ENCODE peak calls at places on chromosome 12, in four cellular contexts. A is GM23248, W is NT2/D1, I is PC-3. R is an unnamed sample.
A peak's percentile ranks its signal among the peaks of the same experiment; 100 is the strongest.

GRCh38 chr12:4762773-4763172 is 42.6 kb downstream of the GALNT8 start:
- DNase-seq in A (no peak), W (no peak), I (no peak), R (no peak)

GRCh38 chr12:44875417-44875953 is 630 bp downstream of the NELL2 start:
- DNase-seq in A (no peak), W (peak; percentile 15), I (no peak), R (peak; percentile 62)

GRCh38 chr12:83057436-83057835 is 370.7 kb downstream of the TMTC2 start:
- DNase-seq in I (no peak), A (no peak), W (no peak), R (no peak)

GRCh38 chr12:65561798-65562382 is 262.4 kb upstream of the HMGA2 start:
- DNase-seq in W (no peak), A (peak; percentile 36), I (peak; percentile 79), R (no peak)

GRCh38 chr12:80513211-80513610 is 69.2 kb downstream of the PTPRQ start:
- DNase-seq in A (no peak), I (no peak), W (no peak), R (no peak)

GRCh38 chr12:51951843-51952722 is 584 bp downstream of the ACVR1B start:
- DNase-seq in W (no peak), I (peak; percentile 11), A (peak; percentile 49), R (peak; percentile 75)

GRCh38 chr12:109105176-109105575 is 7.8 kb downstream of the UNG start:
- DNase-seq in I (no peak), W (no peak), A (no peak), R (no peak)

GRCh38 chr12:15842106-15842505 is 40.1 kb upstream of the STRAP start:
- DNase-seq in W (no peak), A (peak; percentile 88), I (peak; percentile 56), R (no peak)

GRCh38 chr12:16187684-16188083 is 89.8 kb downstream of the SLC15A5 start:
- DNase-seq in I (no peak), W (no peak), A (no peak), R (no peak)

GRCh38 chr12:47021298-47021697 is 58.1 kb upstream of the PCED1B start:
- DNase-seq in I (peak; percentile 97), A (peak; percentile 92), W (peak; percentile 46), R (peak; percentile 70)

DNA sequence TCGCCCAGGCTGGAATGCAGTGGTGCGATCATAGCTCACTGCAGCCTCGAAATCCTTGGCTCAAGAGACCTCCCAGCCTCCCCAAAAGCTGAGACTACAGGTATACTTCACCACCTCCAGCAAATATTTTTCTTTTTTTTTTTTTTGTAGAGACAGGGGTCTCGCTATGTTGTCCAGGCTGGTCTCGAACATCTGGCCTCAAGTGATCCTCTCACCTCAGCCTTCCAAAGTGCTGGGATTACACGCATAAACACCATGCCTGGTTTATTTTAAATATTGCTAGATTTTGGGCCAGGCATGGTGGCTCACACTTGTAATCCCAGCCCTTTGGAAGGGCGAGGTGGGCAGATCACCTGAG is 26.7 kb upstream of the UBC start:
- DNase-seq in A (no peak), I (no peak), W (no peak), R (no peak)
- H3K9ac ChIP-seq in A (peak overlapping the region; percentile 50), I (no peak overlapping the region), W (peak overlapping the region; percentile 52), R (no peak overlapping the region)

DNA sequence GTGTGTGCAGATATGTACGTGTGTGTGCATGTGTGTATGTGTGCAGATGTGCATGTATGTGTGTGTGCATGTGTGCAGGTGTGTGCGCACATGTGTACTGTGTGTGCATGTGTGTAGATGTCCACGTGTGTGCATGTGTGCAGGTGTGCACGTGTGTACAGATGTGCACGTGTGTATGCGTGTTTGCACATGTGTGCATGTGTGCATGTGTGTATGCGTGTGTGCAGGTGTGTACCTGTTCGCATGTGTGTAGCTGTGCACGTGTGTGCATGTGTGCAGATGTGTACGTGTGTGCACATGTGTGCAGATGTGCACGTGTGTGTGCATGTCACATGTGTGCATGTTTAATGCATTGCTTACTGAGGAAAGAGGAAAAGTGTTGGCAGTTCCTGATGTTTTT is 55.7 kb upstream of the FKBP4 start:
- DNase-seq in W (no peak), A (no peak), I (no peak), R (no peak)
- H3K9ac ChIP-seq in W (no peak overlapping the region), A (no peak overlapping the region), I (no peak overlapping the region), R (no peak overlapping the region)

DNA sequence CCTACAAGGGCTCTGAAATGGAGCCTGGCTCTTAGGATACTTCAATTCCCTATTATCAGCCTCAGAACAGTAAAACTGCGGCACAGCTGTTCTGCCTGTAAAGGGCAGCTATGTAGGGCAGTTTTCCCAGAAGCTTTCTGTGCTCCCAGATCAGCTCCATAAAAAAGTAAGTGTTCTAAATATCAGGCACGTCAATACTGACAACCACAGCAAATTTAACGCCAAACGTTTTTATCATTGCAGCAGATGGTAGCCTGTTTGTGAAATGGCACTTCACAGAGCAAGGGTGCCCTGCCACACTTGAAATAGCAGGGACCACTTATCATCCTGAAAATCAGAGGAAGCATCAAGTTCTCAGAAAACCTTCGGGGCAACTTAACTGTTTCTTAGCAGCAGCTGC is 54.8 kb upstream of the PTHLH start:
- DNase-seq in W (no peak), I (peak; percentile 44), A (no peak), R (no peak)
- H3K9ac ChIP-seq in W (no peak overlapping the region), I (peak overlapping the region; percentile 63), A (no peak overlapping the region), R (no peak overlapping the region)

DNA sequence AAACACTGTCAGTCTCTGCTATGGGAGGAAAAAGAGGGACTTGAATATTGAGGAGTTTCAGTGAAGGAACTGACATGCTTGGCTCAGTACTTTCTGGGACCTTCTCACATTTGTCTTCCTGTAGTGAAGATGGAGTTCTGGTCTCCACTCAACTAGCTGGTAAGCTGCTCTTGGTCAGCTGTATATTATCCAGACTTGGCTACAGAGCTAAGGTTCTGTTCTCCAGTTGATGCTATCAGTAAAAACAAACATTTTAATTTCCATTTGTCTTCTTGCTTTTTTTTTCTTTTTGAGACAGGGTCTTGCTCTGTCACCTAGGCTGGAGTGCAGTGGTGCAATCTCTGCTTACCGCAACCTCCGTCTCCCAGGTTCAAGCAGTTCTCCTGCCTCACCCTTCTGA is 5.3 kb downstream of the RNF34 start:
- DNase-seq in I (no peak), A (no peak), W (no peak), R (no peak)
- H3K9ac ChIP-seq in I (no peak overlapping the region), A (no peak overlapping the region), W (no peak overlapping the region), R (no peak overlapping the region)

DNA sequence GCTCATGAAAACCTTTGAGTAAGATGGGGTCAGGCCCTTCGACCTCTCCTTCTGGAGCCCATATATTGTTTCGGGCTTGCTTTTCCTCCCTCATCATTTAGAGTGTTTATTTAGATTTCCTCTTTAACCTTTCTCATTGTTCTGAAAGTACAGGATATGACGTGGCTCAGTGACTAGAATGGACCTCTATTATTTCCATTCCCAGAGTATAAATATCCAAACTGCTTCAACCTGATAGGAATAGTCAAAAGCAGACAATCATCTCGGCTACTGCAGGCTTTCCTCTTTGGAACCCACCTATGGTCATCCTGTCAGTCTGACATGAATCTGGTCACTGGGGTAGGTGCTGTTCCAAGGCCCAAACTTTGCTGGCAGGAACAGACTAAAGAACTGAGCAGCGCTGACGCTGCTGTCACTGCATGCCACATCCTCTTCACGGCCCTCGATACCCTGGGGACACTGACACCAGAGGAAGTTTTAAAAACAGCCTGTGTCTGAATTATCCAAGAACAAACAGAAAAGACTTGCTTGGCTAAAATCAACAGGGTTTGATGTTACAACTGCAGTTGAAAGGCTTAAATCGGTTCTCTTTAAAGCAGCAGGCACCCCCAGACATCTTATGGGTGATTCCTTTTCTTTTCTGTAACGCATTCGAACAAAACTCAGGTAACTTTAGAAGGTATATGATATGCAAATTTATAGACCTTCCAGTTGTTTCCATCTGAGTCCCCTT is 5.0 kb upstream of the DDX47 start:
- DNase-seq in W (no peak), I (peak; percentile 56), A (peak; percentile 67), R (no peak)
- H3K9ac ChIP-seq in W (no peak overlapping the region), I (peak overlapping the region; percentile 61), A (peak overlapping the region; percentile 69), R (no peak overlapping the region)

GRCh38 chr12:31591308-31591901 is 469 bp upstream of the DENND5B start:
- DNase-seq in I (peak; percentile 3), W (no peak), A (peak; percentile 43), R (peak; percentile 36)

GRCh38 chr12:31588976-31589375 is 2.0 kb downstream of the DENND5B start:
- DNase-seq in W (no peak), I (peak; percentile 8), A (peak; percentile 53), R (no peak)

GRCh38 chr12:31590730-31591307 is at the start of gene DENND5B:
- DNase-seq in A (peak; percentile 87), W (no peak), I (peak; percentile 42), R (peak; percentile 92)

GRCh38 chr12:31589896-31590729 is 823 bp downstream of the DENND5B start:
- DNase-seq in A (peak; percentile 84), I (peak; percentile 49), W (peak; percentile 77), R (peak; percentile 84)

DNA sequence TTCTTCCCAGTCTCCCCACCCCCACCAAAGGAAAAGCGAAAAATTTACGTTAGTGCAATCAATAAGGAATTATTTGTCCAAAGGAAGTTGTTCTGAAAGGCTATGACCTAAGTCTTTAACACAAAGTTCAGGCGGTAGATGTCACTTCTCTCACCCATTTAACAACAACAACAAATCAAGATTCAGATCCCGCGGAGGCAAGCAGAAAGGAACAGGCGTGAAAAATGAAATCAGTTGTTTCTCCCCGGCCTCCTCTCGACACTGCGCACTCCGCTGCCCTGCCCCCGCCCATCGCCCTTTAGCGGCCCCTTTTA is 1.4 kb downstream of the DENND5B start:
- DNase-seq in A (no peak), I (no peak), W (no peak), R (peak; percentile 77)
- H3K9ac ChIP-seq in A (peak overlapping the region; percentile 89), I (peak overlapping the region; percentile 71), W (peak overlapping the region; percentile 90), R (no peak overlapping the region)